ENCODE peak calls at places on chromosome 15, in ten cellular contexts. U is HCEC 1CT, R is HL-60, C is astrocyte of the hippocampus, E is RPMI8226, Q is NCI-H2029 treated with DMSO at 0.1 percent for 48 hours, M is brain microvascular endothelial cell, B is Karpas-422, S is ovary, G is AG04450. F is an unnamed sample.

GRCh38 chr15:61681038-61681418 is 379.2 kb downstream of the VPS13C start:
- DNase-seq in U (no peak), R (no peak), C (no peak), E (no peak), Q (no peak), M (no peak), B (no peak), S (no peak), G (no peak), F (no peak)

GRCh38 chr15:46652256-46652655 is 1017.4 kb downstream of the SQOR start:
- DNase-seq in U (no peak), R (no peak), C (no peak), E (no peak), Q (no peak), M (no peak), B (no peak), S (no peak), G (no peak), F (no peak)

GRCh38 chr15:31446546-31446945 is 119.9 kb downstream of the KLF13 start:
- DNase-seq in U (no peak), R (no peak), C (no peak), E (no peak), Q (no peak), M (no peak), B (no peak), S (no peak), G (no peak), F (peak; percentile 35)

GRCh38 chr15:101039461-101039860 is 120.3 kb downstream of the LRRK1 start:
- DNase-seq in U (no peak), R (no peak), C (no peak), E (no peak), Q (no peak), M (peak; percentile 81), B (no peak), S (no peak), G (no peak), F (no peak)

GRCh38 chr15:85415779-85416178 is 35.4 kb downstream of the AKAP13 start:
- DNase-seq in U (peak; percentile 71), R (no peak), C (no peak), E (no peak), Q (no peak), M (no peak), B (no peak), S (no peak), G (no peak), F (no peak)

GRCh38 chr15:26767169-26767670 is 5.6 kb downstream of the GABRB3 start:
- DNase-seq in U (no peak), R (no peak), C (peak; percentile 8), E (no peak), Q (no peak), M (no peak), B (no peak), S (no peak), G (no peak), F (no peak)

GRCh38 chr15:89057506-89058133 is 30.6 kb upstream of the ABHD2 start:
- DNase-seq in U (peak; percentile 60), R (peak; percentile 25), C (peak; percentile 89), E (peak; percentile 82), Q (peak; percentile 22), M (peak; percentile 81), B (peak; percentile 92), S (peak; percentile 91), G (peak; percentile 43), F (peak; percentile 94)

GRCh38 chr15:44186724-44187123 is 8.3 kb downstream of the FRMD5 start:
- DNase-seq in U (no peak), R (no peak), C (no peak), E (no peak), Q (no peak), M (no peak), B (no peak), S (no peak), G (no peak), F (no peak)

GRCh38 chr15:90872481-90873184 is 4.2 kb downstream of the FURIN start:
- DNase-seq in U (peak; percentile 69), R (no peak), C (peak; percentile 86), E (no peak), Q (no peak), M (peak; percentile 82), B (peak; percentile 65), S (no peak), G (peak; percentile 11), F (peak; percentile 47)

GRCh38 chr15:44775923-44776322 is 39.6 kb downstream of the TRIM69 start:
- DNase-seq in U (no peak), R (no peak), C (no peak), E (peak; percentile 51), Q (peak; percentile 1), M (no peak), B (peak; percentile 88), S (no peak), G (no peak), F (no peak)

GRCh38 chr15:40695469-40695910 is 516 bp downstream of the RAD51 start:
- DNase-seq in U (peak; percentile 26), R (no peak), C (peak; percentile 43), E (peak; percentile 27), Q (no peak), M (no peak), B (peak; percentile 73), S (no peak), G (no peak), F (no peak)

GRCh38 chr15:39555885-39556284 is 25.0 kb upstream of the THBS1 start:
- DNase-seq in U (no peak), R (no peak), C (peak; percentile 41), E (peak; percentile 56), Q (no peak), M (no peak), B (no peak), S (no peak), G (no peak), F (no peak)

GRCh38 chr15:77667835-77668234 is 35.1 kb upstream of the LINGO1 start:
- DNase-seq in U (no peak), R (no peak), C (no peak), E (no peak), Q (no peak), M (no peak), B (no peak), S (no peak), G (no peak), F (no peak)

GRCh38 chr15:60390931-60391501 is 6.8 kb downstream of the ANXA2 start:
- DNase-seq in U (peak; percentile 87), R (no peak), C (peak; percentile 93), E (no peak), Q (no peak), M (peak; percentile 81), B (no peak), S (no peak), G (no peak), F (no peak)

GRCh38 chr15:90710436-90710835 is 6.7 kb upstream of the BLM start:
- DNase-seq in U (peak; percentile 20), R (no peak), C (no peak), E (no peak), Q (no peak), M (no peak), B (no peak), S (no peak), G (no peak), F (no peak)

F was measured in spleen.